ENCODE peak calls at places on chromosomes 1 and 21, in five cellular contexts. G, N, W, V and A are unnamed samples. For H3K36me3, the result is how much of the 10 kb centered on the place peaks cover.

GRCh38 chr1:200279810-200280411 is 129.9 kb downstream of the ZNF281 start:
- DNase-seq in G (peak), N (no peak), W (peak), V (no peak), A (no peak)

GRCh38 chr1:53127546-53127945 is 14.9 kb downstream of the SLC1A7 start:
- DNase-seq in G (no peak), N (peak), W (no peak), V (no peak), A (no peak)

GRCh38 chr1:44276006-44276405 is 62.7 kb downstream of the DMAP1 start:
- DNase-seq in G (peak), N (no peak), W (peak), V (no peak), A (no peak)

GRCh38 chr1:243261389-243261788 is 5.5 kb downstream of the SDCCAG8 start:
- DNase-seq in G (no peak), N (no peak), W (peak), V (no peak), A (no peak)

GRCh38 chr1:184395370-184395769 is 8.5 kb downstream of the C1orf21 start:
- DNase-seq in G (no peak), N (no peak), W (no peak), V (no peak), A (no peak)

GRCh38 chr1:28313710-28314510 is 14.9 kb upstream of the MED18 start:
- DNase-seq in G (peak), N (peak), W (peak), V (no peak), A (no peak)

GRCh38 chr1:71677024-71677423 is 596.2 kb upstream of the ZRANB2 start:
- DNase-seq in G (no peak), N (no peak), W (no peak), V (no peak), A (no peak)

GRCh38 chr1:228152097-228152917 is 2.6 kb downstream of the GJC2 start:
- DNase-seq in G (no peak), N (peak), W (no peak), V (no peak), A (no peak)

GRCh38 chr1:92410706-92411105 is 76.0 kb downstream of the GFI1 start:
- DNase-seq in G (no peak), N (no peak), W (no peak), V (no peak), A (no peak)

GRCh38 chr1:154840557-154841176 is 29.4 kb downstream of the KCNN3 start:
- DNase-seq in G (no peak), N (no peak), W (peak), V (no peak), A (no peak)

GRCh38 chr1:214570442-214570841 is 19.0 kb upstream of the PTPN14 start:
- DNase-seq in G (peak), N (no peak), W (peak), V (no peak), A (no peak)

GRCh38 chr1:232130815-232131474 is 499.0 kb downstream of the SIPA1L2 start:
- DNase-seq in G (no peak), N (no peak), W (no peak), V (no peak), A (no peak)

GRCh38 chr1:42003433-42003832 is 84.7 kb upstream of the HIVEP3 start:
- DNase-seq in G (no peak), N (no peak), W (no peak), V (no peak), A (no peak)

GRCh38 chr1:165988817-165989216 is 161.4 kb downstream of the UCK2 start:
- DNase-seq in G (no peak), N (no peak), W (no peak), V (no peak), A (no peak)

GRCh38 chr1:234386122-234386521 is 12.9 kb downstream of the COA6 start:
- DNase-seq in G (no peak), N (no peak), W (no peak), V (no peak), A (no peak)

GRCh38 chr1:180566048-180566447 is 7.3 kb downstream of the OVAAL start:
- DNase-seq in G (no peak), N (no peak), W (no peak), V (no peak), A (no peak)

GRCh38 chr1:31937300-31938183 is 626 bp downstream of the PTP4A2 start:
- DNase-seq in G (no peak), N (peak), W (peak), V (peak), A (peak)

GRCh38 chr1:78035121-78035520 is 10.6 kb upstream of the GIPC2 start:
- DNase-seq in G (no peak), N (no peak), W (no peak), V (no peak), A (no peak)

GRCh38 chr1:54199765-54200518 is at the start of the genes CYB5RL and MRPL37:
- DNase-seq in G (peak), N (peak), W (peak), V (peak), A (peak)

GRCh38 chr1:143680304-143680703 is 291.5 kb downstream of the FAM72C start:
- DNase-seq in G (no peak), N (no peak), W (no peak), V (no peak), A (no peak)

GRCh38 chr1:57252597-57253306 is 171.1 kb downstream of the DAB1 start:
- DNase-seq in G (no peak), N (no peak), W (no peak), V (no peak), A (no peak)

GRCh38 chr1:31335007-31335406 is 37.9 kb downstream of the FABP3 start:
- DNase-seq in G (peak), N (no peak), W (peak), V (no peak), A (no peak)

GRCh38 chr1:3069491-3070303 is 694 bp downstream of the PRDM16 start:
- DNase-seq in G (peak), N (peak), W (peak), V (no peak), A (no peak)

GRCh38 chr1:11320153-11320936 is 47.3 kb downstream of the UBIAD1 start:
- DNase-seq in G (no peak), N (no peak), W (no peak), V (no peak), A (no peak)

GRCh38 chr1:184827600-184828368 is 73.1 kb upstream of the EDEM3 start:
- DNase-seq in G (peak), N (no peak), W (peak), V (no peak), A (no peak)

GRCh38 chr21:46646541-46647154 is 11.2 kb downstream of the PRMT2 start:
- DNase-seq in G (no peak), N (no peak), W (no peak), V (no peak), A (no peak)

GRCh38 chr1:5974631-5975030 is 17.6 kb downstream of the NPHP4 start:
- DNase-seq in G (no peak), N (peak), W (no peak), V (no peak), A (no peak)

GRCh38 chr1:225735252-225736149 is 42.1 kb upstream of the SRP9 start:
- DNase-seq in G (peak), N (peak), W (peak), V (no peak), A (peak)

GRCh38 chr1:44282704-44283426 is 69.6 kb downstream of the DMAP1 start:
- DNase-seq in G (no peak), N (no peak), W (no peak), V (no peak), A (no peak)

GRCh38 chr1:20366766-20367602 is 76.3 kb downstream of the VWA5B1 start:
- DNase-seq in G (peak), N (no peak), W (peak), V (no peak), A (no peak)

GRCh38 chr1:28775121-28775942 is 36.6 kb upstream of the OPRD1 start:
- DNase-seq in G (peak), N (peak), W (peak), V (peak), A (peak)

DNA sequence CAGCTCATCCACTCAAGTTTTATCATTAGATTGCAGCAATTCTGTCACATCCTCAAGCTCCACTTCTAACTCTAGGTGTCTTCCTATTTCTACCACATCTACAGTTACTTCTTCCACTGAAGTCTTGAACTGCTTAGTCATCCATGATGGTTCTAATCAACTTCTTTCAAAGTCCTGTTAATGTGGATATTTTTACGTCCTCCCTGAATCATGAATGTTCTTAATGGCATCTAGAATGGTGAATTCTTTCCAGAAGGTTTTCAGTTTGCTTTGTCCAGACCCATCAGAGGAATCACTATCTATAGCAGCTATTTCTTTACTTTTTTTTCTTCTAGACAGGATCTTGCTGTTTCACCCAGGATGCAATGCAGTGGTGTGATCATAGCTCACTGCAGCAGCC is 78.0 kb upstream of the RNPC3 start:
- DNase-seq in G (no peak), N (no peak), W (peak), V (no peak), A (no peak)
- H3K36me3 ChIP-seq in G (under half), N (under half), W (under half), V (under half), A (under half)

GRCh38 chr1:164561461-164561860 is 2.5 kb downstream of the PBX1 start:
- DNase-seq in G (no peak), N (no peak), W (peak), V (no peak), A (no peak)
- H3K27ac ChIP-seq in G (peak), N (peak), W (peak), V (peak), A (peak)

GRCh38 chr21:42757826-42758655 is 104.6 kb downstream of the PDE9A start:
- DNase-seq in G (no peak), N (no peak), W (no peak), V (no peak), A (no peak)

GRCh38 chr21:42755766-42756579 is 102.6 kb downstream of the PDE9A start:
- DNase-seq in G (no peak), N (no peak), W (no peak), V (no peak), A (no peak)

GRCh38 chr21:42755031-42755665 is 101.7 kb downstream of the PDE9A start:
- DNase-seq in G (no peak), N (no peak), W (no peak), V (no peak), A (no peak)

GRCh38 chr21:42757422-42757821 is 104.0 kb downstream of the PDE9A start:
- DNase-seq in G (no peak), N (no peak), W (no peak), V (no peak), A (no peak)

GRCh38 chr21:42756580-42757250 is 103.3 kb downstream of the PDE9A start:
- DNase-seq in G (no peak), N (no peak), W (no peak), V (no peak), A (no peak)
- H3K36me3 ChIP-seq in G (under half), N (under half), W (under half), V (under half), A (under half)

GRCh38 chr1:46284597-46285564 is 18.5 kb downstream of the LRRC41 start:
- DNase-seq in G (no peak), N (no peak), W (peak), V (no peak), A (no peak)

GRCh38 chr1:46288485-46289133 is 14.8 kb downstream of the LRRC41 start:
- DNase-seq in G (peak), N (no peak), W (peak), V (no peak), A (no peak)

GRCh38 chr1:46289134-46289494 is 14.3 kb downstream of the LRRC41 start:
- DNase-seq in G (no peak), N (no peak), W (no peak), V (no peak), A (no peak)

GRCh38 chr1:46289976-46290375 is 13.4 kb downstream of the LRRC41 start:
- DNase-seq in G (no peak), N (no peak), W (peak), V (no peak), A (no peak)

GRCh38 chr1:46285730-46286477 is 17.5 kb downstream of the LRRC41 start:
- DNase-seq in G (no peak), N (no peak), W (no peak), V (no peak), A (no peak)
- H3K27ac ChIP-seq in G (no peak), N (no peak), W (no peak), V (no peak), A (no peak)

GRCh38 chr21:43937898-43938309 is 72.9 kb downstream of the AGPAT3 start:
- DNase-seq in G (no peak), N (no peak), W (no peak), V (no peak), A (no peak)
- H3K36me3 ChIP-seq in G (under half), N (under half), W (under half), V (half or more), A (under half)

GRCh38 chr1:118370861-118371260 is 185.8 kb upstream of the SPAG17 start:
- DNase-seq in G (no peak), N (no peak), W (no peak), V (no peak), A (no peak)

GRCh38 chr1:118364882-118365281 is 179.9 kb upstream of the SPAG17 start:
- DNase-seq in G (no peak), N (no peak), W (no peak), V (no peak), A (no peak)

GRCh38 chr1:118371612-118372011 is 186.6 kb upstream of the SPAG17 start:
- DNase-seq in G (no peak), N (no peak), W (no peak), V (no peak), A (no peak)

GRCh38 chr1:118363396-118363795 is 178.4 kb upstream of the SPAG17 start:
- DNase-seq in G (no peak), N (no peak), W (no peak), V (no peak), A (no peak)

GRCh38 chr1:118366296-118366695 is 181.3 kb upstream of the SPAG17 start:
- DNase-seq in G (no peak), N (no peak), W (peak), V (no peak), A (no peak)
- H3K27ac ChIP-seq in G (no peak), N (no peak), W (no peak), V (no peak), A (no peak)

DNA sequence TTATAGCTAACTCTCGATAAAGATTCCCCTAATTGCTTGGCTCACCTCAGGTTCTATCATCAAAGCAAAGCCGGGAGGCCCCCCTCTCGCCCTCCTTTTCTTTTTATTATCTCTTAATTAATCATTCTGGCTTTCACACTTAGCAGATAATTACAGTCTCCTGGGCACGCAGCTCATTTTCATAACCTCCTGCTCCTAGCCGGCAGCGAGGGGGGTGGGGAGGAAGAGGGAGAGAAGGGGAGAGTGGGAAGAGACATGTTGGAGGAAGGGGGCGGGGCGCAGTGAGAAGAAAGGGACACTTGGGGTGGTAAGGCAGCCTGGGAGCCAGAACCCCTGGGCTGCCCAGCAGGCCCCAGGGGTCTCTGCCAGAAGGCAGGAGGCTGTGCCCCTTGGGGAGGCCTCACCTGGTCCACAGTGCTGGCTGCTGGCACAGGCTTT is 14.5 kb downstream of the KIRREL1 start:
- DNase-seq in G (no peak), N (no peak), W (no peak), V (no peak), A (no peak)
- H3K36me3 ChIP-seq in G (under half), N (under half), W (under half), V (under half), A (under half)

DNA sequence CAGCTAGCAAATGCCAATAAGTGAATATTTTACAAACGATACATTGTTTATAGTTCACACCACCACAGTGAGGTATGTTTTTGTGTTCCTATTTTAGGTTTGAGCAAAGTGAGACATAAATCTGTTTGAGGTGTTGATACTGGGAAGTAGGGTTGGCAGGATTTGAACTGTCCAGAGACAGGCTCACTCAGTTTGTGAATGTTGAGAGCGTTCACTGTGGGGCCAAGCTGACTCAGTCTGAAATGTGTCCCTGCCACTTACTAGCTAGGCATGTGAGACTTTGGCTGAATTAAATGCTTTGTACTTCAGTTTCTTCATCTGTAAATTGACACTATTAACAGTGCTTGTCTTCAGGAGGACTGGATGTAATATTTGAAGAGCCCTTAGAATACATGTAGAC is 35.1 kb downstream of the DIRAS3 start:
- DNase-seq in G (no peak), N (no peak), W (peak), V (no peak), A (no peak)
- H3K27ac ChIP-seq in G (no peak), N (no peak), W (no peak), V (no peak), A (no peak)

GRCh38 chr1:247060771-247061170 is 17.8 kb downstream of the ZNF670 start:
- DNase-seq in G (no peak), N (no peak), W (no peak), V (no peak), A (no peak)

DNA sequence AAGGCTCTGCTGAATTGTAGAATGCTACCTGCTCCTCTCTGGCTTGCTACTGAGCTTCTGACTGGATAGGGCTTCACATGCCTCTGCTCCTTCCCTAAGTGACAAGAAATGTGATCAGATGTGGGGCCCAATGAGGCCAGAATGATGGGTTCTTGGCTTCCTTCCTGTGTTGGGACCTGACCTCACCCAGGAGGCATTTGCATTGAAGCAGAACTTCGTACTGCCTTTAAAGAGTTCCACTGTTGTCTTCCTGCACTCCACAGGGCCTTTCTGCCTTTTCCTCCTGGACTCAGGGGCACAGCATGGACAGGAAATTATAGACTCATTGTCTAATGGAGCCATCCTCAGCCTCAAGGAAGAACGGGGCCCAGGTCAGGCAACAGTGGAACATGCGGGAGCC is 14.3 kb downstream of the ZNF670 start:
- DNase-seq in G (no peak), N (no peak), W (no peak), V (no peak), A (no peak)
- H3K36me3 ChIP-seq in G (under half), N (under half), W (under half), V (under half), A (under half)